ENCODE peak calls at places on chromosomes 7 and 10, in nine cellular contexts. M is sigmoid colon, Z is esophagus squamous epithelium, U is MM.1S, W is aorta, F is upper lobe of right lung, G is IMR-90, B is mammary epithelial cell, O is tibial nerve. K is an unnamed sample. For H3K36me3, H3K4me1 and H3K9me3, the result is how much of the 10 kb centered on the place peaks cover.

GRCh38 chr10:96587255-96588059 is 645 bp upstream of the TM9SF3 start:
- DNase-seq in W (peak), U (peak), G (peak), F (no peak), Z (no peak), M (peak), B (peak), O (peak), K (peak)

GRCh38 chr7:108997479-108997878 is 427.8 kb downstream of the DNAJB9 start:
- DNase-seq in B (no peak), M (no peak), U (no peak), O (no peak), F (no peak), G (no peak), Z (no peak), W (no peak), K (no peak)

GRCh38 chr10:132311338-132311939 is 3.7 kb upstream of the STK32C start:
- DNase-seq in O (no peak), U (no peak), B (no peak), W (peak), G (no peak), Z (no peak), M (peak), F (peak), K (peak)

GRCh38 chr10:104424719-104425118 is 71.1 kb downstream of the CFAP58 start:
- DNase-seq in O (no peak), U (no peak), F (no peak), G (peak), B (peak), Z (no peak), M (no peak), W (no peak), K (no peak)

GRCh38 chr7:118184392-118184899 is 482 bp downstream of the LSM8 start:
- DNase-seq in Z (no peak), W (no peak), U (peak), F (no peak), M (no peak), O (no peak), G (no peak), B (peak), K (no peak)

GRCh38 chr7:30433082-30433481 is 45.5 kb downstream of the NOD1 start:
- DNase-seq in O (peak), W (peak), Z (no peak), U (no peak), B (no peak), F (peak), G (peak), M (peak), K (peak)

GRCh38 chr7:55120501-55121198 is 101.8 kb downstream of the EGFR start:
- DNase-seq in U (no peak), W (no peak), O (peak), Z (no peak), B (peak), F (no peak), M (no peak), G (peak), K (peak)

GRCh38 chr10:94361161-94361794 is 1.5 kb downstream of the NOC3L start:
- DNase-seq in U (peak), G (no peak), F (no peak), O (peak), B (peak), Z (no peak), W (no peak), M (no peak), K (peak)

GRCh38 chr10:35778344-35778743 is 136.2 kb upstream of the FZD8 start:
- DNase-seq in U (no peak), M (no peak), O (no peak), Z (no peak), G (no peak), F (no peak), W (peak), B (no peak), K (no peak)

GRCh38 chr7:137015015-137015414 is 146.6 kb downstream of the CHRM2 start:
- DNase-seq in M (no peak), F (no peak), G (no peak), U (no peak), Z (no peak), W (no peak), B (no peak), O (no peak), K (no peak)

DNA sequence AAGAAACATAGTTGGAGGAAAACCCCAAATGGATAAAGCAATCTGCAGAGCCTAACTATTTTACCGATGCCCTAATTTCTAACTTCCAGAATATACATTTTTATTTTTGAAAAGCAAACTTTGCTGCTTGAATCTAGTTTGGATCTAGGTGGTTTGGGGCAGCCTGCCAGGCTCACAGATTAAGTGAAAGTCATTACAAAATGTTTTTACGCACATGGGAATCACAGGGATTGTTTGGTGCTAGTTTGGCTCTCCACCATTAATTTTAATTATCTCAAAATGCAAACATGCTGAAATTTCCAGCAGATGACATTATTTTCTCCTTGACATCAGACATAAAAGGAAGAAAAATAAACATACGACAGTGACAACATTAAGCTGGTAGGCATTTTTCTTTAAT is 166.7 kb upstream of the INHBA start:
- DNase-seq in B (no peak), O (no peak), M (no peak), U (no peak), G (peak), F (no peak), W (no peak), Z (no peak), K (no peak)
- H3K36me3 ChIP-seq in B (under half), O (under half), M (under half), U (under half), G (under half), F (under half), W (under half), Z (under half), K (under half)

DNA sequence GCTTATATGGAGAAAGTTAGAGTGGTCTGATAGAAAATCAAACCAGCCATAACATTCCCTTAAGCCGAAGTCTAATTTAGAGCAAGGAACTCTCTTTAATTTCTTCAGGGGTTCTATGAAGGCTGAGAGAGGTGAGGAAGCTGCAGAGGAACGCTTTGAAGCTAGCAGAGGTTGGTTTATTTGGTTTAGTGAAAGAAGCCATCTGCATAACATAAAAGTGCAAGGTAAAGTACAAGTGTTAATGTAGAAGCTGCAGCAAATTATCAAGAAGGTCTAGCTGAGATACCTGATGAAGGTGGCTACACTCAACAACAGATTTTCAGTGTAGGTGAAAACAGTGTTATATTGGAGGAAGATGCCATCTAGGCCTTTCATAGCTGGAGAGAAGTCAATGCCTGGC is 54.0 kb downstream of the ST7 start:
- DNase-seq in G (no peak), W (no peak), B (no peak), O (no peak), F (no peak), M (no peak), U (no peak), Z (no peak), K (no peak)
- H3K4me1 ChIP-seq in G (under half), W (under half), B (under half), O (under half), F (under half), M (half or more), U (under half), Z (under half), K (under half)

DNA sequence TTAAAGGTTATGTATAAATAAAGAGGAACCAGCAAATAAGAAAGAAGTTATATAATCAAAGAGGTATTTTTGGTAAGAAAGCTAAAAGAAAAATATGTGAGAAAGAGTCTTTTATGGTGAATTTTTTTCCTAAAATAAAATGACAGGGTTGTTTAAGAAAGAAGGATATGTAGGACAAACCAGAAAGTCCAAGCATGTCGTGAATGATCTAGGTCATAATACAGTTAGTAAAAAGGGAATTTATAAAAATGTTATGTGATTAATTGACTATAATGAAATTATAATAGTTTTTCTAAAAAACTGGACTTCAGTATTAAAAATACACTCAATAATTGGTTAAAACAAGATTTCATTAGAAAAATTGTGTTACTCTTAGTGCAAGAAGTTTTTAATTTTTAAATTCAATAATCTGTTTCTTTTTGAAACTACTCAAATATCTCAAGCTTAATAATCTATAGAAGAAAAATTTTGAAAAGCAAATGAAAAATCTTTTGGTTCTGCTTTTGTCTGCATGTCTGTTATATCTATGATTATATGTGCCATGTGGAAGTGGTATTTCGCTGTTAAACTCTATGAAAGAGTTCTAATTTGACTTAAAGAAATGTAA is 23.3 kb downstream of the AVL9 start:
- DNase-seq in B (peak), Z (no peak), W (no peak), G (peak), F (no peak), O (no peak), U (no peak), M (no peak), K (no peak)
- H3K9me3 ChIP-seq in B (under half), Z (under half), W (under half), G (under half), F (under half), O (under half), U (under half), M (under half), K (under half)

DNA sequence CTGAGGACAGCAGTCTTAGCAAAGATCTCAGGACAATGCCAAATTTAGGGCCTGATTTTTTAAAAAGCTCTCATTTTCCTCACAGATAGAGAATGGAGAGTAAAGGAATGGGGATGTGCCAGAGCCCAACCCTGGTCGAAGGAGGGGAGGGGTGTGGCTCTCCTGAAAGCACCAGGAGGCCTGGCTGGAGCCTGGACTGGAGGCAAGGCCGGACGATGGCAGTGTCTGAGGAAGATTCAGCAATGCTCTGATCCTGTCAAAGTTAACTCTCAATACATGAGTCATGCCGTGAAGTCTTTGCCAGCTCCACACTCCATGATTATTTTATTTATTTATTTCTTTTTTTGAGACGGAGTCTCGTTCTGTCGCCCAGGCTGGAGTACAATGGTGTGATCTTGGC is 108.3 kb downstream of the UPF2 start:
- DNase-seq in F (no peak), O (no peak), B (no peak), U (no peak), Z (no peak), G (no peak), M (no peak), W (no peak), K (no peak)
- H3K36me3 ChIP-seq in F (half or more), O (under half), B (under half), U (under half), Z (under half), G (under half), M (under half), W (under half), K (under half)